ENCODE peak calls at places on chromosomes 11 and 22, in five cellular contexts. W is lower lobe of right lung, N is omental fat pad, P is adrenal gland, D is IMR-90. A is an unnamed sample.

GRCh38 chr11:129440028-129440630 is 64.5 kb downstream of the BARX2 start:
- DNase-seq in N (no peak), D (no peak), W (no peak), P (no peak), A (no peak)

GRCh38 chr22:42381152-42381551 is 51.1 kb downstream of the NFAM1 start:
- DNase-seq in D (no peak), W (no peak), N (no peak), P (no peak), A (no peak)

GRCh38 chr11:64813826-64814225 is 3.5 kb upstream of the MEN1 start:
- DNase-seq in D (no peak), P (no peak), N (no peak), W (no peak), A (no peak)

GRCh38 chr22:20566420-20567260 is 59.2 kb downstream of the MED15 start:
- DNase-seq in W (no peak), D (peak), P (no peak), N (no peak), A (no peak)

GRCh38 chr11:5690216-5690615 is 626 bp downstream of the TRIM22 start:
- DNase-seq in N (no peak), D (peak), P (no peak), W (no peak), A (no peak)

GRCh38 chr11:94028436-94028835 is 7.3 kb downstream of the HEPHL1 start:
- DNase-seq in P (no peak), D (peak), N (no peak), W (no peak), A (no peak)

GRCh38 chr22:27399161-27399560 is 402.4 kb downstream of the MN1 start:
- DNase-seq in N (no peak), W (no peak), D (no peak), P (no peak), A (no peak)

GRCh38 chr11:65414776-65415498 is 7.7 kb upstream of the NEAT1 start:
- DNase-seq in W (peak), D (peak), P (no peak), N (no peak), A (no peak)

GRCh38 chr11:34331736-34332135 is 26.1 kb downstream of the ABTB2 start:
- DNase-seq in P (no peak), N (no peak), D (no peak), W (no peak), A (no peak)

GRCh38 chr11:15663778-15664218 is 549.1 kb downstream of the INSC start:
- DNase-seq in P (no peak), D (no peak), W (no peak), N (no peak), A (no peak)

GRCh38 chr22:19962909-19963806 is 21.5 kb upstream of the TXNRD2 start:
- DNase-seq in W (peak), D (peak), N (no peak), P (peak), A (peak)

GRCh38 chr22:29623553-29624169 is 20.2 kb downstream of the NF2 start:
- DNase-seq in D (no peak), W (no peak), P (no peak), N (no peak), A (no peak)

GRCh38 chr11:47111318-47111804 is 65.3 kb downstream of the ARFGAP2 start:
- DNase-seq in W (no peak), N (no peak), P (no peak), D (no peak), A (no peak)

GRCh38 chr11:2304156-2305139 is 2.6 kb downstream of the TSPAN32 start:
- DNase-seq in P (peak), D (no peak), N (peak), W (peak), A (no peak)

GRCh38 chr22:44422742-44423370 is 75.2 kb downstream of the RTL6 start:
- DNase-seq in P (no peak), W (no peak), D (no peak), N (no peak), A (no peak)

GRCh38 chr11:133966924-133967598 is 10.3 kb upstream of the IGSF9B start:
- DNase-seq in P (no peak), D (no peak), N (no peak), W (no peak), A (no peak)

GRCh38 chr11:61153593-61154090 is 7.6 kb downstream of the VPS37C start:
- DNase-seq in P (no peak), D (no peak), N (no peak), W (no peak), A (no peak)

GRCh38 chr11:60834742-60835141 is 7.2 kb upstream of the CCDC86 start:
- DNase-seq in N (no peak), D (no peak), W (no peak), P (no peak), A (no peak)

GRCh38 chr11:72721276-72721675 is 30.9 kb downstream of the ARAP1 start:
- DNase-seq in W (no peak), P (no peak), N (no peak), D (no peak), A (no peak)

GRCh38 chr22:47115518-47115890 is 353.1 kb downstream of the TBC1D22A start:
- DNase-seq in N (no peak), W (no peak), D (no peak), P (no peak), A (no peak)

GRCh38 chr22:50112151-50113118 is 22.6 kb downstream of the MOV10L1 start:
- DNase-seq in N (no peak), W (no peak), D (peak), P (no peak), A (no peak)
- TF ChIP-seq CTCF in N (no peak), W (no peak), D (no peak), P (no peak), A (no peak)

GRCh38 chr11:131867457-131868257 is 497.2 kb downstream of the NTM start:
- DNase-seq in D (peak), N (peak), W (peak), P (peak), A (peak)
- TF ChIP-seq CTCF in D (peak), N (no peak), W (peak), P (peak), A (peak)

GRCh38 chr11:1223346-1224108 is 661 bp downstream of the MUC5B start:
- DNase-seq in D (no peak), N (no peak), W (peak), P (no peak), A (peak)
- TF ChIP-seq CTCF in D (no peak), N (no peak), W (no peak), P (no peak), A (no peak)

DNA sequence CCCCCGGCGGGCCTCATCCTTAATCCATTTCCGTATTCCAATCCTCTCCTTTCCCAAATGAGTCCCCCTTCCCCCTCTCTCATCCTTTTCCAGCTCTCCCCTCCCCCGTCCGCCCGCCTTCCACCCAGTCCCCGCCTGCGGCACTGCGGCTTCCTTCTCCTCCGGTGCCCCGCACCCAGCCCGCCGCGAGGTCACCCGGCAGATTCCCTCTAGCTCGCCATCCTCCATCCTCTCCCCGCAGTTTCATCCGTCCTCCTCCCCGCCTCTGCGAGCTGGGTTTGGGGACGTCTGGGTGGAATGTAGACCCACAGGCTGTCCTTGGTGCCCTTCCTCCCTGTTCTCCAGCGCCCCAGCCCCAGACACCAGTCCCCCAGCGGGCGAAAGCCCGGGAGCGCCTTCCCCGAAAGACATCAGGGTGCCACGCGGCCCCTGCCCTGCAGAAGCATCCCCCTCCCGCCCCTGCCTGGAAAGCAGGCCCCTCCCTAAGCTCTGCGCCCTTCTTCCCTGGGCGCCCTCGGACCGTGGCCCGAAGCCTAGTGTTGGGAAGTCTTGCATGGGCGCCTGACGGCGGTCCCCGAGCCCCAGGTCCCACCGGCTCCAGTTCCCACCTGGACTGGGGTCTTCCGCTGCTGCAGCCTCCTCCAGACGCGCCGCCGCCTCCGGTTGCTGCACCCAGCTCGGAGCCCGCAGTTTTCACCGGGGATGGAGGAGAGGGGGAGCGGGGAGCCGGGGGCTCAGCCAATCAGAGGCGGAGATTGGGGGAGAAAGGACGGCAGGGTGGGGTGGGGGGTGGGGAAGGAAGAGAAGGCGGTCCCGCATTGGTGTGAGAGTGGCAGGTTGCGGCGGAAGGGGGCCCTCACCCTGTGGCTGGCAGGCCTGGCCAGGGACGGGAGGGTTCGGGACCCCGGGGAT is at the start of gene THY1:
- DNase-seq in D (peak), N (no peak), P (no peak), W (no peak), A (peak)
- TF ChIP-seq CTCF in D (no peak), N (no peak), P (no peak), W (no peak), A (no peak)

GRCh38 chr11:22828373-22828772 is 1.2 kb downstream of the SVIP start:
- DNase-seq in N (no peak), D (no peak), P (no peak), W (no peak), A (no peak)

GRCh38 chr11:22829231-22830081 is at the start of gene SVIP:
- DNase-seq in N (peak), D (peak), W (peak), P (peak), A (peak)

GRCh38 chr11:22832315-22833041 is 2.9 kb upstream of the SVIP start:
- DNase-seq in P (no peak), W (no peak), D (no peak), N (no peak), A (no peak)

DNA sequence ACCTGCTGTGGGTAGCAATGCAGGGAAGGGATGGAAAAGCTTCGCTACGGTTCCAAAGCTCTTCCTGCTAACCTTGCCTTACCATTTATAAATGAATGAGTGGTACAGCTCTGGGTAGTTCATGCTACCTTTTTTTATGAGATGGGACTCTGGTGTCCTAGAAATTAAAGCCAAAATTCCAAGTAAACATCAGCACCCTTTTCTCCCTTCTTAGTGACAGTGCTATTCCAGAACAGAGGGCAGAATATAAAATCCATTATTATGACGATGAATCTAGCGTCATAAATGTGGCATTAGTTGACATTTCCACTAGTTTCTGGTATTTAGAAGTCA is 447 bp upstream of the SVIP start:
- DNase-seq in N (no peak), D (no peak), P (no peak), W (no peak), A (no peak)
- TF ChIP-seq CTCF in N (no peak), D (no peak), P (no peak), W (no peak), A (peak)

GRCh38 chr11:67691149-67691548 is 16.7 kb upstream of the ALDH3B2 start:
- DNase-seq in N (no peak), P (no peak), D (no peak), W (no peak), A (no peak)
- TF ChIP-seq CTCF in N (no peak), P (no peak), D (no peak), W (no peak), A (no peak)

DNA sequence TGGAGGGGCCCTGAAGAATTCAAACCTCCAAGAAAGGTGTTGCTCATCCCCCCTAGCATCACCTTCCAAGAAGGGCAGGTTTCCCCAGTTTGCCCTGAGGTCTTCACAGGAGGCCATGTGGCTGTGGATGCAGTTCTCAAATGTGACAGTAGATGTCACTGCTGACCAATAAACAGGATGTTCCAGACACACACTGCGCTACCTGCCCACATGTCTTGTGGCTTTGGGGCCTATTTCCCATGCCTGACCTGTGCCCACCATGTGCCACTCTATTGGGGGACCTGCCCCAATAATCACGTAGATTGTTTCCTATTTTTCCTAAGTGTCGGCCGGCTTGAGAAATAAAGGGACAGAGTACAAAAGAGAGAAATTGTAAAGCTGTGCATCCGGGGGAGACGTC is 4.5 kb downstream of the GSTT2 start:
- DNase-seq in N (no peak), P (no peak), W (no peak), D (peak), A (no peak)
- TF ChIP-seq CTCF in N (no peak), P (no peak), W (peak), D (peak), A (no peak)

A was measured in mesothelial cell of epicardium.